ENCODE peak calls at places on chromosome X, in six cellular contexts. U is pancreas, D is right atrium auricular region, Q is fibroblast of mammary gland, T is heart left ventricle, W is glutamatergic neuron. S is an unnamed sample.

GRCh38 chrX:154459843-154460242 is 1.8 kb downstream of the PLXNA3 start:
- DNase-seq in U (no peak), D (no peak), Q (no peak), T (no peak), W (peak; percentile 71), S (no peak)

GRCh38 chrX:39862958-39863357 is 234.8 kb downstream of the BCOR start:
- DNase-seq in U (no peak), D (no peak), Q (no peak), T (no peak), W (no peak), S (no peak)

GRCh38 chrX:115260330-115260729 is 26.4 kb upstream of the LRCH2 start:
- DNase-seq in U (no peak), D (no peak), Q (peak; percentile 1), T (no peak), W (no peak), S (no peak)

GRCh38 chrX:70755850-70756249 is 152.7 kb downstream of the TEX11 start:
- DNase-seq in U (no peak), D (no peak), Q (no peak), T (no peak), W (no peak), S (peak; percentile 73)

GRCh38 chrX:110409925-110410324 is 51.3 kb downstream of the RTL9 start:
- DNase-seq in U (no peak), D (no peak), Q (peak; percentile 75), T (no peak), W (no peak), S (no peak)

GRCh38 chrX:28920554-28920953 is 333.3 kb downstream of the IL1RAPL1 start:
- DNase-seq in U (no peak), D (no peak), Q (no peak), T (no peak), W (no peak), S (no peak)

GRCh38 chrX:46791927-46792825 is 33.3 kb upstream of the SLC9A7 start:
- DNase-seq in U (peak; percentile 15), D (no peak), Q (peak; percentile 94), T (no peak), W (no peak), S (no peak)

GRCh38 chrX:85052207-85052606 is 48.5 kb downstream of the APOOL start:
- DNase-seq in U (no peak), D (no peak), Q (peak; percentile 51), T (no peak), W (no peak), S (no peak)

GRCh38 chrX:41064028-41064427 is 21.2 kb upstream of the USP9X start:
- DNase-seq in U (no peak), D (no peak), Q (peak; percentile 47), T (no peak), W (no peak), S (no peak)

GRCh38 chrX:124895947-124896346 is 423.7 kb upstream of the TEX13C start:
- DNase-seq in U (no peak), D (no peak), Q (no peak), T (no peak), W (no peak), S (no peak)

GRCh38 chrX:41238543-41238942 is 95.4 kb upstream of the DDX3X start:
- DNase-seq in U (no peak), D (no peak), Q (peak; percentile 42), T (no peak), W (no peak), S (no peak)

GRCh38 chrX:110915120-110915519 is 119.5 kb upstream of the CHRDL1 start:
- DNase-seq in U (no peak), D (no peak), Q (peak; percentile 93), T (no peak), W (no peak), S (no peak)

GRCh38 chrX:136146614-136147319 is 566 bp upstream of the FHL1 start:
- DNase-seq in U (no peak), D (no peak), Q (no peak), T (peak; percentile 41), W (peak; percentile 68), S (peak; percentile 86)

DNA sequence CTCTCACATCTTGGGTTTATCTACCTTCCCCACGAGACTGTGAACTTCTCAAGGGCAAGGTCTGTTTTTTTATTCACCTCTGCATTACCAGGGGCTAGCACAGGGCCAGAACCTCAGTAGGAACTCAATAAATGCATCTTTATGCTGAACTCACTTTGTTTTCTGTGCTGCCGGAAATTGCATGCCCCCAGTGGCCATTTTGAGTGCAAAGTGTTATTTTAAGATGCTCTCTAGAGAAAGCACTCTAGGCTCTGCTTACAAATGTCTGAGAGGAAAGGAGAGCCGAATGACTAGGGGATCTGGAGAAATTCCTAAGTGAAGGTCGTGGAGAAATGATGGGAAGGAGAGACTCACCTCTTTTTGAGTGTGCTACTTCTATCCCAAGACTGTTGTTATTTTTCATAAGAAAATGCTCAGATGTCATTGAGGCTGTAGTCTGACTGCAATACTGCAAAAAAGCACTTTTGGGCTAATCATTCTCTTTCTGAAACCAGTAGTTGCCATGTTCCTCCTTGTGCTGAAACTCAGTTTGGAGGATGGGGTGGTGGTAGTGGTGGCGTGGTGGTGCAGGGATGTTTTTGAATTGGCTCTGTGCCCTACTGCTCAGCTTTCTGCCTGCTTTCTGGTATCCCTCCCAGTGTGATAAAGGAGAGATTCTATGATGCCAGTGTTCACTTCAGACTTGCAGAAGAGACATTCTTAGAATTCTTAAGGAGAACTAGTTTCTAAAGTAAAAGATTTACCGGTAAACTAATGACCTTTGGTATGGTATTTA is 41.3 kb downstream of the DOCK11 start:
- DNase-seq in U (no peak), D (no peak), Q (peak; percentile 30), T (no peak), W (peak; percentile 26), S (no peak)
- TF ChIP-seq CTCF in U (no peak), D (peak; percentile 39), Q (peak; percentile 41), T (peak; percentile 35), W (peak; percentile 16), S (peak; percentile 53)

GRCh38 chrX:24838624-24839023 is 144.9 kb downstream of the POLA1 start:
- DNase-seq in U (no peak), D (no peak), Q (peak; percentile 49), T (no peak), W (no peak), S (no peak)
- TF ChIP-seq CTCF in U (peak; percentile 55), D (peak; percentile 70), Q (peak; percentile 47), T (peak; percentile 56), W (peak; percentile 53), S (peak; percentile 74)

GRCh38 chrX:102067966-102068723 is 57.3 kb upstream of the TCEAL2 start:
- DNase-seq in U (peak; percentile 20), D (no peak), Q (peak; percentile 29), T (no peak), W (no peak), S (no peak)
- TF ChIP-seq CTCF in U (peak; percentile 26), D (peak; percentile 61), Q (peak; percentile 50), T (peak; percentile 56), W (peak; percentile 32), S (peak; percentile 60)

GRCh38 chrX:18899796-18900380 is 84.0 kb downstream of the PHKA2 start:
- DNase-seq in U (no peak), D (no peak), Q (peak; percentile 11), T (no peak), W (peak; percentile 66), S (no peak)
- TF ChIP-seq CTCF in U (no peak), D (peak; percentile 49), Q (peak; percentile 22), T (peak; percentile 55), W (no peak), S (peak; percentile 57)

GRCh38 chrX:54087661-54088060 is 43.4 kb upstream of the PHF8 start:
- DNase-seq in U (no peak), D (no peak), Q (peak; percentile 6), T (no peak), W (peak; percentile 66), S (no peak)

GRCh38 chrX:54090880-54091279 is 46.6 kb upstream of the PHF8 start:
- DNase-seq in U (no peak), D (no peak), Q (no peak), T (no peak), W (no peak), S (no peak)

GRCh38 chrX:54089191-54089590 is 44.9 kb upstream of the PHF8 start:
- DNase-seq in U (no peak), D (no peak), Q (no peak), T (no peak), W (no peak), S (no peak)

GRCh38 chrX:54085666-54086065 is 41.4 kb upstream of the PHF8 start:
- DNase-seq in U (no peak), D (no peak), Q (peak; percentile 59), T (no peak), W (no peak), S (no peak)
- TF ChIP-seq CTCF in U (no peak), D (no peak), Q (no peak), T (no peak), W (no peak), S (no peak)

GRCh38 chrX:47854474-47854873 is 17.8 kb downstream of the ZNF81 start:
- DNase-seq in U (peak; percentile 27), D (no peak), Q (peak; percentile 45), T (no peak), W (peak; percentile 30), S (no peak)
- TF ChIP-seq CTCF in U (peak; percentile 10), D (peak; percentile 49), Q (peak; percentile 45), T (peak; percentile 51), W (no peak), S (peak; percentile 42)

DNA sequence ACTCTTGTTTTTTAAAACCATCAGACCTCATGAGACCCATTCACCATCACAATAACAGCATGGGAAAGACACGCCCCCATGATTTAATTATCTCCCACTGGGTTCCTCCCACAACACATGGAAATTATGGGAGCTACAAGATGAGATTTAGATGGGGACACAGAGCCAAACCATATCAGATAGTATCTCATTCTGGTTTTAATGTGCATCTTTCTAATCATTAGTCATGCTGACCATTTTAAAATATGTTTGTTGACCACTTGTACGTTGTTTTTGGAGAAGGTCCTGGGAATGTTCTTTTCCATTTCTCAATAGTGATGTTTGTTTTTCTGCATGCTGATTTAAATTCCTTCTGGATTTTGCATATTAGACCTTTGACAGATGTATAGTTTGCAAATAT is 119.0 kb downstream of the RTL3 start:
- DNase-seq in U (no peak), D (no peak), Q (peak; percentile 79), T (no peak), W (no peak), S (no peak)
- TF ChIP-seq CTCF in U (no peak), D (no peak), Q (no peak), T (no peak), W (no peak), S (no peak)

GRCh38 chrX:107629533-107629909 is 1.2 kb downstream of the PRPS1 start:
- DNase-seq in U (no peak), D (no peak), Q (peak; percentile 42), T (no peak), W (no peak), S (no peak)
- TF ChIP-seq CTCF in U (no peak), D (peak; percentile 27), Q (peak; percentile 38), T (peak; percentile 27), W (no peak), S (peak; percentile 40)